ENCODE peak calls at places on chromosomes 4 and X, in six cellular contexts. One of them, this sample, is unnamed.

GRCh38 chr4:27714073-27714472 is 853.4 kb downstream of the STIM2 start:
- DNase-seq in Daoy: no peak
- DNase-seq in neural crest cell: no peak
- DNase-seq in stimulated activated CD8-positive, alpha-beta memory T cell treated with anti-CD3 and anti-CD28 coated beads, Interleukin-4, amount 100 ng/mL, for 1 hour: no peak
- DNase-seq in H4: peak
- DNase-seq in stimulated activated naive CD8-positive, alpha-beta T cell treated with anti-CD3 and anti-CD28 coated beads, Interleukin-15, amount 100 ng/mL, for 72 hours: no peak
- DNase-seq in this sample: no peak

GRCh38 chrX:13747836-13748235 is 13.3 kb downstream of the OFD1 start:
- DNase-seq in stimulated activated CD8-positive, alpha-beta memory T cell treated with anti-CD3 and anti-CD28 coated beads, Interleukin-4, amount 100 ng/mL, for 1 hour: no peak
- DNase-seq in H4: peak
- DNase-seq in neural crest cell: no peak
- DNase-seq in Daoy: peak
- DNase-seq in stimulated activated naive CD8-positive, alpha-beta T cell treated with anti-CD3 and anti-CD28 coated beads, Interleukin-15, amount 100 ng/mL, for 72 hours: no peak
- DNase-seq in this sample: no peak

GRCh38 chr4:154927126-154927525 is 146.1 kb downstream of the RBM46 start:
- DNase-seq in stimulated activated naive CD8-positive, alpha-beta T cell treated with anti-CD3 and anti-CD28 coated beads, Interleukin-15, amount 100 ng/mL, for 72 hours: no peak
- DNase-seq in neural crest cell: no peak
- DNase-seq in H4: no peak
- DNase-seq in stimulated activated CD8-positive, alpha-beta memory T cell treated with anti-CD3 and anti-CD28 coated beads, Interleukin-4, amount 100 ng/mL, for 1 hour: no peak
- DNase-seq in Daoy: no peak
- DNase-seq in this sample: no peak

GRCh38 chr4:73434311-73434710 is 1.7 kb upstream of the AFP start:
- DNase-seq in H4: no peak
- DNase-seq in stimulated activated CD8-positive, alpha-beta memory T cell treated with anti-CD3 and anti-CD28 coated beads, Interleukin-4, amount 100 ng/mL, for 1 hour: no peak
- DNase-seq in Daoy: no peak
- DNase-seq in neural crest cell: no peak
- DNase-seq in stimulated activated naive CD8-positive, alpha-beta T cell treated with anti-CD3 and anti-CD28 coated beads, Interleukin-15, amount 100 ng/mL, for 72 hours: no peak
- DNase-seq in this sample: no peak

GRCh38 chr4:20538922-20539321 is 161.3 kb upstream of the PACRGL start:
- DNase-seq in stimulated activated CD8-positive, alpha-beta memory T cell treated with anti-CD3 and anti-CD28 coated beads, Interleukin-4, amount 100 ng/mL, for 1 hour: no peak
- DNase-seq in Daoy: no peak
- DNase-seq in stimulated activated naive CD8-positive, alpha-beta T cell treated with anti-CD3 and anti-CD28 coated beads, Interleukin-15, amount 100 ng/mL, for 72 hours: no peak
- DNase-seq in neural crest cell: no peak
- DNase-seq in H4: no peak
- DNase-seq in this sample: no peak

GRCh38 chrX:144801786-144802185 is 445.5 kb upstream of the SPANXN1 start:
- DNase-seq in stimulated activated naive CD8-positive, alpha-beta T cell treated with anti-CD3 and anti-CD28 coated beads, Interleukin-15, amount 100 ng/mL, for 72 hours: no peak
- DNase-seq in H4: peak
- DNase-seq in Daoy: no peak
- DNase-seq in stimulated activated CD8-positive, alpha-beta memory T cell treated with anti-CD3 and anti-CD28 coated beads, Interleukin-4, amount 100 ng/mL, for 1 hour: no peak
- DNase-seq in neural crest cell: no peak
- DNase-seq in this sample: no peak

GRCh38 chrX:24799565-24799964 is 105.8 kb downstream of the POLA1 start:
- DNase-seq in stimulated activated naive CD8-positive, alpha-beta T cell treated with anti-CD3 and anti-CD28 coated beads, Interleukin-15, amount 100 ng/mL, for 72 hours: no peak
- DNase-seq in neural crest cell: no peak
- DNase-seq in Daoy: no peak
- DNase-seq in stimulated activated CD8-positive, alpha-beta memory T cell treated with anti-CD3 and anti-CD28 coated beads, Interleukin-4, amount 100 ng/mL, for 1 hour: no peak
- DNase-seq in H4: no peak
- DNase-seq in this sample: no peak

GRCh38 chr4:124322234-124322831 is 390.2 kb downstream of the ANKRD50 start:
- DNase-seq in stimulated activated naive CD8-positive, alpha-beta T cell treated with anti-CD3 and anti-CD28 coated beads, Interleukin-15, amount 100 ng/mL, for 72 hours: no peak
- DNase-seq in neural crest cell: no peak
- DNase-seq in stimulated activated CD8-positive, alpha-beta memory T cell treated with anti-CD3 and anti-CD28 coated beads, Interleukin-4, amount 100 ng/mL, for 1 hour: no peak
- DNase-seq in H4: peak
- DNase-seq in Daoy: no peak
- DNase-seq in this sample: no peak

GRCh38 chrX:39409246-39409917 is 608.1 kb downstream of the MID1IP1 start:
- DNase-seq in neural crest cell: no peak
- DNase-seq in stimulated activated CD8-positive, alpha-beta memory T cell treated with anti-CD3 and anti-CD28 coated beads, Interleukin-4, amount 100 ng/mL, for 1 hour: no peak
- DNase-seq in stimulated activated naive CD8-positive, alpha-beta T cell treated with anti-CD3 and anti-CD28 coated beads, Interleukin-15, amount 100 ng/mL, for 72 hours: no peak
- DNase-seq in H4: peak
- DNase-seq in Daoy: peak
- DNase-seq in this sample: no peak

GRCh38 chrX:118350715-118351114 is 4.8 kb downstream of the WDR44 start:
- DNase-seq in H4: no peak
- DNase-seq in neural crest cell: no peak
- DNase-seq in Daoy: peak
- DNase-seq in stimulated activated naive CD8-positive, alpha-beta T cell treated with anti-CD3 and anti-CD28 coated beads, Interleukin-15, amount 100 ng/mL, for 72 hours: no peak
- DNase-seq in stimulated activated CD8-positive, alpha-beta memory T cell treated with anti-CD3 and anti-CD28 coated beads, Interleukin-4, amount 100 ng/mL, for 1 hour: no peak
- DNase-seq in this sample: no peak

GRCh38 chrX:46653482-46653881 is 79.9 kb downstream of the CHST7 start:
- DNase-seq in H4: no peak
- DNase-seq in stimulated activated CD8-positive, alpha-beta memory T cell treated with anti-CD3 and anti-CD28 coated beads, Interleukin-4, amount 100 ng/mL, for 1 hour: no peak
- DNase-seq in stimulated activated naive CD8-positive, alpha-beta T cell treated with anti-CD3 and anti-CD28 coated beads, Interleukin-15, amount 100 ng/mL, for 72 hours: no peak
- DNase-seq in neural crest cell: no peak
- DNase-seq in Daoy: peak
- DNase-seq in this sample: no peak

GRCh38 chrX:49165901-49166881 is 3.6 kb downstream of the MAGIX start:
- DNase-seq in stimulated activated naive CD8-positive, alpha-beta T cell treated with anti-CD3 and anti-CD28 coated beads, Interleukin-15, amount 100 ng/mL, for 72 hours: peak
- DNase-seq in neural crest cell: peak
- DNase-seq in stimulated activated CD8-positive, alpha-beta memory T cell treated with anti-CD3 and anti-CD28 coated beads, Interleukin-4, amount 100 ng/mL, for 1 hour: no peak
- DNase-seq in Daoy: peak
- DNase-seq in H4: peak
- DNase-seq in this sample: peak

GRCh38 chr4:28075557-28075956 is 1214.9 kb downstream of the STIM2 start:
- DNase-seq in neural crest cell: no peak
- DNase-seq in stimulated activated naive CD8-positive, alpha-beta T cell treated with anti-CD3 and anti-CD28 coated beads, Interleukin-15, amount 100 ng/mL, for 72 hours: no peak
- DNase-seq in H4: no peak
- DNase-seq in stimulated activated CD8-positive, alpha-beta memory T cell treated with anti-CD3 and anti-CD28 coated beads, Interleukin-4, amount 100 ng/mL, for 1 hour: no peak
- DNase-seq in Daoy: no peak
- DNase-seq in this sample: no peak

GRCh38 chr4:158610790-158611189 is 60.9 kb downstream of the C4orf46 start:
- DNase-seq in Daoy: peak
- DNase-seq in stimulated activated CD8-positive, alpha-beta memory T cell treated with anti-CD3 and anti-CD28 coated beads, Interleukin-4, amount 100 ng/mL, for 1 hour: no peak
- DNase-seq in stimulated activated naive CD8-positive, alpha-beta T cell treated with anti-CD3 and anti-CD28 coated beads, Interleukin-15, amount 100 ng/mL, for 72 hours: no peak
- DNase-seq in neural crest cell: no peak
- DNase-seq in H4: no peak
- DNase-seq in this sample: no peak

GRCh38 chrX:74923942-74924448 is 1.3 kb downstream of the NEXMIF start:
- DNase-seq in stimulated activated CD8-positive, alpha-beta memory T cell treated with anti-CD3 and anti-CD28 coated beads, Interleukin-4, amount 100 ng/mL, for 1 hour: no peak
- DNase-seq in neural crest cell: no peak
- DNase-seq in H4: no peak
- DNase-seq in Daoy: peak
- DNase-seq in stimulated activated naive CD8-positive, alpha-beta T cell treated with anti-CD3 and anti-CD28 coated beads, Interleukin-15, amount 100 ng/mL, for 72 hours: peak
- DNase-seq in this sample: no peak

GRCh38 chrX:72306851-72307645 is 1.3 kb upstream of the CITED1 start:
- DNase-seq in Daoy: peak
- DNase-seq in stimulated activated naive CD8-positive, alpha-beta T cell treated with anti-CD3 and anti-CD28 coated beads, Interleukin-15, amount 100 ng/mL, for 72 hours: peak
- DNase-seq in H4: peak
- DNase-seq in neural crest cell: peak
- DNase-seq in stimulated activated CD8-positive, alpha-beta memory T cell treated with anti-CD3 and anti-CD28 coated beads, Interleukin-4, amount 100 ng/mL, for 1 hour: peak
- DNase-seq in this sample: no peak

GRCh38 chr4:141411936-141412335 is 191.2 kb downstream of the ZNF330 start:
- DNase-seq in Daoy: no peak
- DNase-seq in H4: no peak
- DNase-seq in stimulated activated CD8-positive, alpha-beta memory T cell treated with anti-CD3 and anti-CD28 coated beads, Interleukin-4, amount 100 ng/mL, for 1 hour: no peak
- DNase-seq in neural crest cell: no peak
- DNase-seq in stimulated activated naive CD8-positive, alpha-beta T cell treated with anti-CD3 and anti-CD28 coated beads, Interleukin-15, amount 100 ng/mL, for 72 hours: no peak
- DNase-seq in this sample: no peak

GRCh38 chrX:66863721-66864120 is 224.8 kb upstream of the EDA2R start:
- DNase-seq in stimulated activated CD8-positive, alpha-beta memory T cell treated with anti-CD3 and anti-CD28 coated beads, Interleukin-4, amount 100 ng/mL, for 1 hour: no peak
- DNase-seq in stimulated activated naive CD8-positive, alpha-beta T cell treated with anti-CD3 and anti-CD28 coated beads, Interleukin-15, amount 100 ng/mL, for 72 hours: no peak
- DNase-seq in neural crest cell: no peak
- DNase-seq in Daoy: no peak
- DNase-seq in H4: no peak
- DNase-seq in this sample: no peak

GRCh38 chr4:116839826-116840225 is 245.6 kb downstream of the TRAM1L1 start:
- DNase-seq in Daoy: peak
- DNase-seq in H4: peak
- DNase-seq in neural crest cell: no peak
- DNase-seq in stimulated activated CD8-positive, alpha-beta memory T cell treated with anti-CD3 and anti-CD28 coated beads, Interleukin-4, amount 100 ng/mL, for 1 hour: no peak
- DNase-seq in stimulated activated naive CD8-positive, alpha-beta T cell treated with anti-CD3 and anti-CD28 coated beads, Interleukin-15, amount 100 ng/mL, for 72 hours: no peak
- DNase-seq in this sample: no peak

GRCh38 chr4:109406337-109406931 is 27.2 kb upstream of the SEC24B start:
- DNase-seq in H4: peak
- DNase-seq in Daoy: peak
- DNase-seq in stimulated activated naive CD8-positive, alpha-beta T cell treated with anti-CD3 and anti-CD28 coated beads, Interleukin-15, amount 100 ng/mL, for 72 hours: no peak
- DNase-seq in stimulated activated CD8-positive, alpha-beta memory T cell treated with anti-CD3 and anti-CD28 coated beads, Interleukin-4, amount 100 ng/mL, for 1 hour: no peak
- DNase-seq in neural crest cell: peak
- DNase-seq in this sample: no peak